ENCODE peak calls at places on chromosomes 6 and 20, in seven cellular contexts. T is adrenal gland, D is uterus, C is IMR-90, W is breast epithelium, R is A549, N is stomach. X is an unnamed sample.

GRCh38 chr6:70668499-70668812 is 773 bp downstream of the SMAP1 start:
- DNase-seq in T (no peak), D (peak), C (no peak), W (no peak), R (peak), N (no peak), X (no peak)

GRCh38 chr6:154379585-154379984 is 23.0 kb upstream of the IPCEF1 start:
- DNase-seq in T (no peak), D (no peak), C (no peak), W (no peak), R (no peak), N (no peak), X (no peak)

GRCh38 chr6:47200536-47201334 is 109.0 kb downstream of the TNFRSF21 start:
- DNase-seq in T (no peak), D (no peak), C (no peak), W (no peak), R (no peak), N (no peak), X (no peak)

GRCh38 chr6:153944197-153944596 is 94.8 kb upstream of the OPRM1 start:
- DNase-seq in T (no peak), D (no peak), C (no peak), W (no peak), R (no peak), N (no peak), X (no peak)

GRCh38 chr20:1825492-1825891 is 69.7 kb upstream of the SIRPA start:
- DNase-seq in T (no peak), D (no peak), C (peak), W (no peak), R (no peak), N (no peak), X (no peak)

GRCh38 chr6:1771324-1771723 is 161.6 kb downstream of the FOXC1 start:
- DNase-seq in T (no peak), D (no peak), C (peak), W (no peak), R (no peak), N (no peak), X (no peak)

GRCh38 chr20:58845706-58846105 is 5.0 kb downstream of the GNAS-AS1 start:
- DNase-seq in T (no peak), D (no peak), C (no peak), W (no peak), R (no peak), N (no peak), X (no peak)

GRCh38 chr6:34350100-34350936 is 42.2 kb downstream of the NUDT3 start:
- DNase-seq in T (no peak), D (no peak), C (peak), W (no peak), R (no peak), N (no peak), X (no peak)

GRCh38 chr20:48846516-48847492 is 19.0 kb upstream of the PREX1 start:
- DNase-seq in T (no peak), D (no peak), C (no peak), W (no peak), R (no peak), N (no peak), X (no peak)

GRCh38 chr20:18907353-18907752 is 93.8 kb downstream of the SCP2D1 start:
- DNase-seq in T (no peak), D (no peak), C (no peak), W (no peak), R (no peak), N (no peak), X (no peak)

GRCh38 chr6:66865771-66866170 is 1158.7 kb upstream of the EYS start:
- DNase-seq in T (no peak), D (no peak), C (no peak), W (no peak), R (no peak), N (no peak), X (no peak)

GRCh38 chr6:24394777-24395437 is 7.8 kb upstream of the MRS2 start:
- DNase-seq in T (no peak), D (no peak), C (peak), W (no peak), R (no peak), N (no peak), X (no peak)

GRCh38 chr6:36608788-36609563 is 14.8 kb downstream of the SRSF3 start:
- DNase-seq in T (no peak), D (no peak), C (no peak), W (no peak), R (no peak), N (no peak), X (peak)

GRCh38 chr6:117233146-117233545 is 32.2 kb upstream of the VGLL2 start:
- DNase-seq in T (no peak), D (no peak), C (no peak), W (no peak), R (no peak), N (no peak), X (peak)

GRCh38 chr6:109743739-109744138 is 52.6 kb downstream of the FIG4 start:
- DNase-seq in T (peak), D (no peak), C (peak), W (no peak), R (no peak), N (no peak), X (no peak)

GRCh38 chr6:63764318-63764916 is 128.8 kb downstream of the PHF3 start:
- DNase-seq in T (no peak), D (no peak), C (peak), W (no peak), R (no peak), N (no peak), X (no peak)

GRCh38 chr20:32510601-32511357 is 74.4 kb downstream of the NOL4L start:
- DNase-seq in T (no peak), D (no peak), C (no peak), W (no peak), R (no peak), N (peak), X (no peak)

GRCh38 chr6:24994812-24995211 is 59.1 kb upstream of the RIPOR2 start:
- DNase-seq in T (no peak), D (no peak), C (no peak), W (no peak), R (no peak), N (no peak), X (no peak)

GRCh38 chr6:52284131-52284459 is 447 bp downstream of the MCM3 start:
- DNase-seq in T (peak), D (peak), C (peak), W (no peak), R (no peak), N (no peak), X (no peak)

GRCh38 chr6:106509420-106510089 is 119.7 kb downstream of the RTN4IP1 start:
- DNase-seq in T (no peak), D (no peak), C (no peak), W (no peak), R (no peak), N (no peak), X (no peak)

GRCh38 chr20:17646209-17646717 is 35.8 kb downstream of the RRBP1 start:
- DNase-seq in T (peak), D (no peak), C (no peak), W (no peak), R (no peak), N (no peak), X (no peak)

GRCh38 chr6:3808759-3809514 is 40.2 kb upstream of the FAM50B start:
- DNase-seq in T (peak), D (peak), C (peak), W (no peak), R (peak), N (peak), X (peak)

GRCh38 chr6:73032586-73032985 is 192.7 kb downstream of the KHDC1L start:
- DNase-seq in T (no peak), D (no peak), C (peak), W (no peak), R (peak), N (no peak), X (no peak)

GRCh38 chr6:80438728-80439127 is 332.3 kb downstream of the BCKDHB start:
- DNase-seq in T (no peak), D (no peak), C (peak), W (no peak), R (peak), N (no peak), X (no peak)

GRCh38 chr6:125363360-125364121 is 61.8 kb upstream of the HDDC2 start:
- DNase-seq in T (peak), D (peak), C (peak), W (no peak), R (no peak), N (peak), X (no peak)

GRCh38 chr20:19789009-19789408 is 31.0 kb downstream of the RIN2 start:
- DNase-seq in T (no peak), D (no peak), C (no peak), W (no peak), R (no peak), N (no peak), X (no peak)

GRCh38 chr20:5662769-5663168 is 87.4 kb upstream of the SHLD1 start:
- DNase-seq in T (no peak), D (no peak), C (no peak), W (no peak), R (no peak), N (no peak), X (no peak)

GRCh38 chr6:14025160-14025559 is 92.4 kb upstream of the CD83 start:
- DNase-seq in T (no peak), D (no peak), C (no peak), W (no peak), R (no peak), N (no peak), X (no peak)

GRCh38 chr6:156511051-156511450 is 266.1 kb upstream of the ARID1B start:
- DNase-seq in T (no peak), D (no peak), C (no peak), W (no peak), R (no peak), N (no peak), X (no peak)

GRCh38 chr6:83176256-83176655 is 16.8 kb downstream of the PGM3 start:
- DNase-seq in T (no peak), D (no peak), C (no peak), W (no peak), R (no peak), N (no peak), X (no peak)

GRCh38 chr6:24799541-24799915 is 811 bp upstream of the ARMH2 start:
- DNase-seq in T (no peak), D (no peak), C (no peak), W (no peak), R (no peak), N (no peak), X (no peak)

GRCh38 chr20:58832442-58832841 is 18.3 kb downstream of the GNAS-AS1 start:
- DNase-seq in T (no peak), D (no peak), C (no peak), W (no peak), R (no peak), N (no peak), X (no peak)

GRCh38 chr20:8244637-8245036 is 112.6 kb downstream of the PLCB1 start:
- DNase-seq in T (peak), D (peak), C (peak), W (no peak), R (no peak), N (no peak), X (peak)

GRCh38 chr6:111761783-111762312 is 111.4 kb downstream of the FYN start:
- DNase-seq in T (no peak), D (no peak), C (peak), W (no peak), R (no peak), N (no peak), X (no peak)

GRCh38 chr20:61556116-61556515 is 304.1 kb downstream of the CDH4 start:
- DNase-seq in T (no peak), D (no peak), C (peak), W (no peak), R (peak), N (no peak), X (no peak)

GRCh38 chr6:134551245-134551960 is 233.5 kb upstream of the SGK1 start:
- DNase-seq in T (peak), D (no peak), C (peak), W (no peak), R (no peak), N (no peak), X (no peak)

GRCh38 chr6:37987008-37987407 is 167.5 kb downstream of the ZFAND3 start:
- DNase-seq in T (peak), D (no peak), C (peak), W (no peak), R (peak), N (no peak), X (no peak)

GRCh38 chr20:406200-407096 is 1.7 kb upstream of the RBCK1 start:
- DNase-seq in T (no peak), D (no peak), C (no peak), W (no peak), R (no peak), N (no peak), X (no peak)

GRCh38 chr20:407953-408842 is at the start of gene RBCK1:
- DNase-seq in T (peak), D (peak), C (peak), W (peak), R (peak), N (peak), X (peak)

GRCh38 chr20:408843-409696 is 971 bp downstream of the RBCK1 start:
- DNase-seq in T (no peak), D (no peak), C (no peak), W (no peak), R (no peak), N (no peak), X (no peak)

GRCh38 chr20:409697-410559 is 1.8 kb downstream of the RBCK1 start:
- DNase-seq in T (peak), D (no peak), C (no peak), W (no peak), R (no peak), N (no peak), X (no peak)

GRCh38 chr20:407097-407952 is 774 bp upstream of the RBCK1 start:
- DNase-seq in T (peak), D (peak), C (peak), W (peak), R (peak), N (peak), X (peak)
- TF ChIP-seq POLR2A in T (peak), D (peak), C (no peak), W (no peak), R (peak), N (no peak), X (no peak)

DNA sequence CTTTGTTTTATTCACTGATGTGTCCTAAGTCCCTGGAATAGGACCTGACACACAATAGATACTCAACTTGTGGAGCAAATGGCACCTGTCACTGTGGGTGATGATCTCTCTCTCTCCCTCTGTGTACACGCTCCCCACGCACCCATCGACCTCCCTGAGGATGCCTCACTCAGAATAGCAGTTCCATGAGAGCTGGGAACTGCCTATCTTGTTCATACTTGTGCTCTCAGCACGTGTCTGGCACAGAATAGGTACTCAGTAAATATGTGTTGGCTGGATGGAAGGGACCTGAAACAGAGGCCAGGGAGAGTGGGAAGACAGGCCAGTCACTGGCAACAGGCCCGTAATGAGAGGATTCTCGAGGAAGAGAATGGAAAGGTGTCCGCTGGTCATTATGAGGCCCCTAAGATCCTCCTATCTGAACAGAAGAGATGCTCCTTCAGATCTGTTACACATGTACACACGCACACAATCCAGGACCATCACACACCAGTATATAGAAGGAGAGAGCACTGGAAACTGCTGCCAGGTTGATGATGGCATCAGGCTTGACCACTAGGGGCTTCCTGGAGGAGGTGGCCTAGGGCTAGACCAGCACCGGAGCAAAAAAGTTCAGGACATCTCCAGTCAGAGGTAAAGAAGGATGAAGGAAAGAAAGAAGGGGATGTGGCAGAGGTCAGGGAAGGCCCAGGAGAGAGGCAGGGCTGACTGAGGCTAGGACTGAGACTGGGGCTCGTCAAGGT is 30.9 kb downstream of the VEGFA start:
- DNase-seq in T (no peak), D (no peak), C (no peak), W (no peak), R (no peak), N (no peak), X (no peak)
- TF ChIP-seq CTCF in T (no peak), D (no peak), C (no peak), W (no peak), R (no peak), N (no peak), X (no peak)

GRCh38 chr6:31531771-31532643 is 3.2 kb downstream of the MCCD1 start:
- DNase-seq in T (no peak), D (no peak), C (no peak), W (no peak), R (no peak), N (no peak), X (peak)

GRCh38 chr6:31533455-31533841 is 4.7 kb downstream of the MCCD1 start:
- DNase-seq in T (no peak), D (no peak), C (no peak), W (no peak), R (no peak), N (no peak), X (peak)

GRCh38 chr6:31531162-31531561 is 2.4 kb downstream of the MCCD1 start:
- DNase-seq in T (no peak), D (no peak), C (no peak), W (no peak), R (no peak), N (no peak), X (no peak)

GRCh38 chr6:31534011-31534410 is 5.2 kb downstream of the MCCD1 start:
- DNase-seq in T (no peak), D (no peak), C (no peak), W (no peak), R (no peak), N (no peak), X (peak)

DNA sequence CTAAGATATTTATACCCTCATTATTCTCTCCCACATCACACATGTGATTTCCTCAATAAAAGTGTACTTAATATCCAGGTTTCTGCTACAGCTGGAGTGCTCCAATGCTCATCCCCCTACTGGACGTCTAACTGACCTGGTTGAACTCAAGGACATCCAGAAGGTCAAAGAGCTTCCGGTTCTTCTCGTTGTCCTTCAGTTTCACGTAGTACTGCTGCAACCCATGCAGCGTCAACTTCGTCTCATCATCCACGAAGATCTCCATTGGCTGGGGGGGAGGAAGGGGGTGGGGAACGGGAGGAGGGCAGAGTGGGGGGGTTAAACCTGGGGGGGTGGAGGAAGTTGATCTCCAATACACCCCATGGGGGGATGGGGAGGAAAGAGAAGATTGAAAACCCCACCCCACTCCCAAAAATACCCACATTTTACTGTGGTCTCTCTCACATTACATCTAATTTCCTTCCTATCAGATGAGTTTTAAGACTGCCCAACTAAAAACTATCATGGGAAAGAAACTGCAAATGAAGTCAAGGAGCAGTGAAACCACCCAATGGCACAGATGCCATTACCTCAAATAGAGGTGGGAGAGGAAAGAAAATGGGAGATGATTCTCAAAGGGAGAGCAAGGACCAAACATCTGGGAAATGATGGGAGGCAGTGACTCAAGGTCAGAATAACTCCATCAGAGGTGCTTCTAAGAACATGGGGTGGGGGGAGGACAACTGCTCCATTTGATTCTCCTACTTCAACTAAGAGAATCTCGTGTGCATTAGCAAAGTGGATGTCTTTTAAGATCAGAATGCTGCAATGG is 4.1 kb downstream of the MCCD1 start:
- DNase-seq in T (no peak), D (no peak), C (no peak), W (no peak), R (no peak), N (no peak), X (peak)
- TF ChIP-seq POLR2A in T (no peak), D (no peak), C (no peak), W (no peak), R (no peak), N (no peak), X (no peak)

DNA sequence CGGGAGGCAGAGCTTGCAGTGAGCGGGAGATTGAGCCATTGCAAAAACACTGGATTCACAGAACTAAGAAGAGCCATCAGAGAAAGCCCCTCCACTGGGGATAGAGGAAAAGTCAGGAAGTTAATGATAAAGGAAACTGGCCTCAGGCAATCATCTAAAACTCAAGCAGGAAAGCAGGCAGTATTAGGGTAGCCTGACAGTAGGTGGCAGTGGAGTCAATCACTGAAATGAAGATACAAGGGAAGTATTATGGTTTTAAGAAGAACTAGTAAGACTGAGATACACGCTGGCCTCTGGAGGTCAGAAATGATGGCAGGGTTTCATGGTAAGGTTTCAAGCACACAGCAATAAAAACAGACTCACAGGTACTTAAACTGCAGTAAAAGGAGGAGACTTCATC is 578.3 kb downstream of the HACE1 start:
- DNase-seq in T (no peak), D (no peak), C (no peak), W (no peak), R (no peak), N (no peak), X (no peak)
- TF ChIP-seq CTCF in T (no peak), D (no peak), C (no peak), W (no peak), R (no peak), N (no peak), X (no peak)

GRCh38 chr6:158810149-158811095 is 8.7 kb downstream of the EZR start:
- DNase-seq in T (no peak), D (no peak), C (no peak), W (no peak), R (no peak), N (no peak), X (no peak)

GRCh38 chr6:158815915-158816314 is 3.3 kb downstream of the EZR start:
- DNase-seq in T (no peak), D (no peak), C (no peak), W (no peak), R (no peak), N (no peak), X (no peak)

GRCh38 chr6:158813032-158813431 is 6.1 kb downstream of the EZR start:
- DNase-seq in T (no peak), D (peak), C (no peak), W (no peak), R (no peak), N (peak), X (no peak)

GRCh38 chr6:158815379-158815724 is 3.8 kb downstream of the EZR start:
- DNase-seq in T (no peak), D (peak), C (no peak), W (no peak), R (no peak), N (peak), X (peak)

GRCh38 chr6:158812611-158813010 is 6.6 kb downstream of the EZR start:
- DNase-seq in T (no peak), D (peak), C (no peak), W (no peak), R (no peak), N (peak), X (peak)
- TF ChIP-seq POLR2A in T (no peak), D (no peak), C (no peak), W (no peak), R (no peak), N (no peak), X (no peak)

X was measured in lower leg skin.